ENCODE peak calls at places on chromosomes 2 and 18, in four cellular contexts. H, A, N and P are unnamed samples.

GRCh38 chr2:85819811-85820510 is 66.2 kb downstream of the ATOH8 start:
- DNase-seq in A (no peak), H (no peak), N (no peak), P (no peak)

GRCh38 chr2:108243566-108243965 is 3.8 kb downstream of the SULT1C3 start:
- DNase-seq in H (peak), A (no peak), N (no peak), P (no peak)

GRCh38 chr2:288002-288742 is at the start of gene ALKAL2:
- DNase-seq in A (no peak), N (no peak), H (no peak), P (peak)

GRCh38 chr2:199144546-199144945 is 313.2 kb downstream of the SATB2 start:
- DNase-seq in N (no peak), H (no peak), A (no peak), P (no peak)

GRCh38 chr2:205261631-205262030 is 420.7 kb upstream of the NRP2 start:
- DNase-seq in A (no peak), N (no peak), H (no peak), P (no peak)

GRCh38 chr2:240141736-240142135 is 1.3 kb upstream of the OTOS start:
- DNase-seq in N (no peak), H (no peak), A (no peak), P (peak)

GRCh38 chr18:12821408-12821807 is 62.6 kb downstream of the PTPN2 start:
- DNase-seq in N (no peak), A (no peak), H (no peak), P (no peak)

GRCh38 chr2:72204156-72204781 is 56.6 kb upstream of the CYP26B1 start:
- DNase-seq in H (no peak), N (no peak), A (no peak), P (no peak)

GRCh38 chr18:40431071-40431998 is 1523.7 kb upstream of the PIK3C3 start:
- DNase-seq in A (peak), H (no peak), N (no peak), P (no peak)

GRCh38 chr18:13239557-13239956 is 21.0 kb downstream of the LDLRAD4 start:
- DNase-seq in N (no peak), A (no peak), H (no peak), P (peak)

GRCh38 chr2:175837046-175837445 is 165.0 kb downstream of the LNPK start:
- DNase-seq in A (no peak), H (peak), N (no peak), P (no peak)

GRCh38 chr18:49645196-49645595 is 83.3 kb downstream of the LIPG start:
- DNase-seq in N (no peak), H (no peak), A (no peak), P (no peak)

GRCh38 chr18:30106356-30106755 is 936.2 kb downstream of the DSC3 start:
- DNase-seq in N (no peak), A (no peak), H (no peak), P (no peak)

GRCh38 chr2:72361042-72361441 is 213.4 kb upstream of the CYP26B1 start:
- DNase-seq in A (no peak), N (no peak), H (no peak), P (no peak)

GRCh38 chr18:11741505-11742145 is 52.6 kb downstream of the GNAL start:
- DNase-seq in N (no peak), A (no peak), H (peak), P (no peak)

GRCh38 chr18:26225022-26225693 is 1.1 kb upstream of the TAF4B start:
- DNase-seq in N (no peak), A (no peak), H (no peak), P (no peak)

GRCh38 chr18:47683774-47684173 is 246.7 kb downstream of the SMAD2 start:
- DNase-seq in N (no peak), A (no peak), H (peak), P (no peak)

GRCh38 chr2:37500031-37500430 is 155.6 kb downstream of the QPCT start:
- DNase-seq in H (no peak), N (no peak), A (no peak), P (no peak)

GRCh38 chr2:120287183-120288015 is 34.7 kb downstream of the RALB start:
- DNase-seq in H (peak), N (no peak), A (no peak), P (no peak)

GRCh38 chr2:60347781-60348180 is 205.7 kb downstream of the BCL11A start:
- DNase-seq in H (no peak), N (no peak), A (no peak), P (no peak)

GRCh38 chr2:150276737-150277136 is 210.7 kb downstream of the RND3 start:
- DNase-seq in H (no peak), A (no peak), N (no peak), P (no peak)

GRCh38 chr2:205590759-205591158 is 91.5 kb upstream of the NRP2 start:
- DNase-seq in H (peak), A (no peak), N (no peak), P (no peak)

GRCh38 chr18:39801848-39802247 is 2153.2 kb upstream of the PIK3C3 start:
- DNase-seq in H (no peak), N (no peak), A (no peak), P (no peak)